ENCODE peak calls at places on chromosome X, in eight cellular contexts. H, A, S, E, L, Y, Q and C are unnamed samples.

GRCh38 chrX:23952984-23953907 is 45.4 kb downstream of the CXorf58 start:
- DNase-seq in H (peak; percentile 75), A (no peak), S (no peak), E (no peak), L (no peak), Y (peak; percentile 77), Q (peak; percentile 27), C (no peak)

GRCh38 chrX:80335062-80335830 is 85.0 kb upstream of the TENT5D start:
- DNase-seq in H (peak; percentile 84), A (no peak), S (no peak), E (peak; percentile 84), L (no peak), Y (peak; percentile 57), Q (no peak), C (peak; percentile 77)

GRCh38 chrX:117989512-117989911 is 127.1 kb downstream of the KLHL13 start:
- DNase-seq in H (no peak), A (peak; percentile 18), S (no peak), E (no peak), L (no peak), Y (no peak), Q (no peak), C (no peak)

GRCh38 chrX:129523076-129524055 is at the start of gene SMARCA1:
- DNase-seq in H (peak; percentile 85), A (no peak), S (peak; percentile 24), E (peak; percentile 84), L (peak; percentile 73), Y (peak; percentile 63), Q (peak; percentile 77), C (no peak)

GRCh38 chrX:14936561-14936960 is 63.3 kb downstream of the MOSPD2 start:
- DNase-seq in H (no peak), A (no peak), S (no peak), E (peak; percentile 24), L (no peak), Y (peak; percentile 20), Q (no peak), C (no peak)

GRCh38 chrX:39174761-39175417 is 373.6 kb downstream of the MID1IP1 start:
- DNase-seq in H (peak; percentile 78), A (no peak), S (no peak), E (peak; percentile 34), L (no peak), Y (no peak), Q (no peak), C (peak; percentile 59)

GRCh38 chrX:43953218-43953617 is 20.0 kb downstream of the NDP start:
- DNase-seq in H (no peak), A (no peak), S (no peak), E (no peak), L (no peak), Y (no peak), Q (no peak), C (no peak)

GRCh38 chrX:43317378-43317777 is 338.7 kb upstream of the MAOA start:
- DNase-seq in H (no peak), A (no peak), S (no peak), E (no peak), L (no peak), Y (no peak), Q (no peak), C (no peak)

GRCh38 chrX:120302434-120302833 is 8.8 kb downstream of the TMEM255A start:
- DNase-seq in H (no peak), A (no peak), S (no peak), E (peak; percentile 23), L (no peak), Y (no peak), Q (no peak), C (peak; percentile 38)

GRCh38 chrX:130789793-130790192 is 113.2 kb downstream of the ENOX2 start:
- DNase-seq in H (no peak), A (no peak), S (no peak), E (no peak), L (no peak), Y (no peak), Q (no peak), C (no peak)

GRCh38 chrX:130788786-130789581 is 114.0 kb downstream of the ENOX2 start:
- DNase-seq in H (no peak), A (no peak), S (no peak), E (no peak), L (no peak), Y (no peak), Q (no peak), C (no peak)

GRCh38 chrX:130786030-130786429 is 117.0 kb downstream of the ENOX2 start:
- DNase-seq in H (no peak), A (no peak), S (no peak), E (no peak), L (no peak), Y (no peak), Q (no peak), C (no peak)
- TF ChIP-seq CTCF in H (no peak), A (no peak), S (no peak), E (no peak), L (no peak), Y (no peak), Q (no peak), C (no peak)

GRCh38 chrX:145178268-145178667 is 69.0 kb upstream of the SPANXN1 start:
- DNase-seq in H (no peak), A (no peak), S (no peak), E (no peak), L (no peak), Y (peak; percentile 3), Q (no peak), C (no peak)
- TF ChIP-seq CTCF in H (no peak), A (no peak), S (peak; percentile 34), E (peak; percentile 18), L (no peak), Y (peak; percentile 39), Q (peak; percentile 70), C (no peak)

DNA sequence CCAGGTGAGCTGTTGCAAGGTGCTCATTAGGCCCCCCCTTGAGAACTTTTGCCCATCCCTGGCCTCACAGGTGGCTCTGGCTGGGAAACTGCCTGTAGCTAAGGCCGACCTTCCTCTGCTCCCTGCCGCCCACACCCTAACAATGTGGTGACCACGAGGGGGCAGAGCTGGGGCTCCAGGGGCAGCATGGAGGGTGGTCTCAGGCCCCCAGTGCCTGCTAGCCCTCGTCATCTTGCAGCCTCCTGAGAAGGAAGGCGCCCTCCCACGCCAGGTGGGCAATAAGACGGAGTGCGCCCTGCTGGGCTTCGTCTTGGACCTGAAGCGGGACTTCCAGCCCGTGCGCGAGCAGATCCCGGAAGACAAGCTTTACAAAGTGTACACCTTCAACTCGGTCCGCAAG is 32.4 kb downstream of the ATP2B3 start:
- DNase-seq in H (no peak), A (no peak), S (no peak), E (no peak), L (no peak), Y (no peak), Q (no peak), C (no peak)
- TF ChIP-seq CTCF in H (no peak), A (no peak), S (no peak), E (no peak), L (no peak), Y (no peak), Q (no peak), C (no peak)

DNA sequence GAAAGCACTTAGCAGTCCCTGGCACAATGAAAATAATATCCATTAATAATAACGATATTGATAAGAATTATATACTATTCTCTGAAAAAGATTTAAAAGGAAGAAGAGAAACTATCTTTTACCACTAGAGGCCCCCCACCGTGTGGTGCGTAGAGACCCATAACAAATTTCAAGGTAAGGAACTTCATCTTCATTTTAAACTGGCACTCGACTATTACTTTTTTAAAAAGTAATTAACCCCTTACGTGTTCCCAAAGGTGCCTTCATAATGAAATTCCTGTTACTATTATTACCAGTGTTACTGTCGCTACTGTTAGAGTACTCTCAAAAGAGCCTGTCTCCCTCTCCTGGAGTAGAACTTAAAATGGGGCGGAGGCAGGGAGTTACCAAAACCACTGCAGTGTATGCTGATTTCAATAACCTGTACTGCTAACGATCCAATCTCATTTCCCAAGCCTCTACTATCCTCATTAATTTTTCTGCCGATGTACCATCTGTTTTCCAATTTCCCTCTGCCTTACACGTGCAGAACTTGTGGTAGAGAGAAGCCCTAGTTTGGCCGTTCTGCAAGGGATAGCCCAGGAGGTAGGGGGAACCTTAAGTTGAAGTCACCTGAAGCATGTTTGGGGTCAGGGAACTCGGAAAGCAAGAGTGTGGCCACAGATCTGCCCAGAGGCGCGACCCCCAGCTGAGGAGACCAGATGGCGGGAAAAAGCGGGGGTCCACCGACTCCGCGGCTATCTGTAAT is 813 bp upstream of the STK26 start:
- DNase-seq in H (no peak), A (no peak), S (no peak), E (no peak), L (no peak), Y (peak; percentile 23), Q (peak; percentile 71), C (no peak)
- TF ChIP-seq CTCF in H (no peak), A (peak; percentile 23), S (no peak), E (peak; percentile 37), L (peak; percentile 36), Y (peak; percentile 45), Q (peak; percentile 65), C (no peak)

GRCh38 chrX:9873952-9874351 is 87.7 kb downstream of the SHROOM2 start:
- DNase-seq in H (no peak), A (no peak), S (peak; percentile 21), E (no peak), L (no peak), Y (peak; percentile 69), Q (no peak), C (peak; percentile 40)
- TF ChIP-seq CTCF in H (no peak), A (peak; percentile 53), S (peak; percentile 51), E (peak; percentile 32), L (peak; percentile 25), Y (peak; percentile 73), Q (peak; percentile 72), C (peak; percentile 26)

GRCh38 chrX:19907794-19908193 is 20.4 kb upstream of the SH3KBP1 start:
- DNase-seq in H (no peak), A (no peak), S (no peak), E (no peak), L (no peak), Y (no peak), Q (no peak), C (no peak)
- TF ChIP-seq CTCF in H (no peak), A (no peak), S (no peak), E (no peak), L (no peak), Y (no peak), Q (no peak), C (no peak)